ENCODE peak calls at places on chromosomes 12 and 14, in five cellular contexts. One of them, this sample, is unnamed.

GRCh38 chr14:57266060-57266459 is 2.6 kb downstream of the EXOC5 start:
- DNase-seq in mucosa of descending colon: no peak
- DNase-seq in neural progenitor cell: no peak
- DNase-seq in breast epithelium: no peak
- DNase-seq in body of pancreas: no peak
- DNase-seq in this sample: no peak

GRCh38 chr14:77043177-77043983 is 14.9 kb upstream of the IRF2BPL start:
- DNase-seq in mucosa of descending colon: peak
- DNase-seq in neural progenitor cell: no peak
- DNase-seq in breast epithelium: no peak
- DNase-seq in body of pancreas: no peak
- DNase-seq in this sample: no peak

GRCh38 chr12:2944401-2945047 is 14.7 kb upstream of the TEAD4 start:
- DNase-seq in mucosa of descending colon: peak
- DNase-seq in neural progenitor cell: peak
- DNase-seq in breast epithelium: no peak
- DNase-seq in body of pancreas: peak
- DNase-seq in this sample: peak

GRCh38 chr12:120709976-120710804 is at the start of gene UNC119B:
- DNase-seq in mucosa of descending colon: peak
- DNase-seq in neural progenitor cell: peak
- DNase-seq in breast epithelium: no peak
- DNase-seq in body of pancreas: peak
- DNase-seq in this sample: peak

GRCh38 chr12:95633671-95634465 is 82.6 kb upstream of the USP44 start:
- DNase-seq in mucosa of descending colon: no peak
- DNase-seq in neural progenitor cell: no peak
- DNase-seq in breast epithelium: no peak
- DNase-seq in body of pancreas: no peak
- DNase-seq in this sample: no peak

GRCh38 chr12:66132408-66132807 is 1.9 kb upstream of the LLPH start:
- DNase-seq in mucosa of descending colon: no peak
- DNase-seq in neural progenitor cell: no peak
- DNase-seq in breast epithelium: no peak
- DNase-seq in body of pancreas: no peak
- DNase-seq in this sample: no peak

GRCh38 chr14:98136019-98136418 is 1136.0 kb downstream of the BCL11B start:
- DNase-seq in mucosa of descending colon: no peak
- DNase-seq in neural progenitor cell: no peak
- DNase-seq in breast epithelium: no peak
- DNase-seq in body of pancreas: no peak
- DNase-seq in this sample: no peak

GRCh38 chr12:111202237-111202592 is 166.7 kb downstream of the PHETA1 start:
- DNase-seq in mucosa of descending colon: no peak
- DNase-seq in neural progenitor cell: no peak
- DNase-seq in breast epithelium: no peak
- DNase-seq in body of pancreas: no peak
- DNase-seq in this sample: no peak

GRCh38 chr12:132269266-132269968 is 60.0 kb downstream of the GALNT9 start:
- DNase-seq in mucosa of descending colon: no peak
- DNase-seq in neural progenitor cell: no peak
- DNase-seq in breast epithelium: no peak
- DNase-seq in body of pancreas: no peak
- DNase-seq in this sample: no peak

GRCh38 chr12:4991373-4991772 is 52.3 kb upstream of the KCNA5 start:
- DNase-seq in mucosa of descending colon: no peak
- DNase-seq in neural progenitor cell: no peak
- DNase-seq in breast epithelium: no peak
- DNase-seq in body of pancreas: no peak
- DNase-seq in this sample: no peak

GRCh38 chr12:90510948-90511347 is 444.0 kb downstream of the CCER1 start:
- DNase-seq in mucosa of descending colon: no peak
- DNase-seq in neural progenitor cell: no peak
- DNase-seq in breast epithelium: no peak
- DNase-seq in body of pancreas: no peak
- DNase-seq in this sample: no peak

GRCh38 chr12:96606134-96606533 is 116.8 kb downstream of the CFAP54 start:
- DNase-seq in mucosa of descending colon: no peak
- DNase-seq in neural progenitor cell: no peak
- DNase-seq in breast epithelium: no peak
- DNase-seq in body of pancreas: no peak
- DNase-seq in this sample: no peak

GRCh38 chr14:22871962-22872832 is 657 bp downstream of the LRP10 start:
- DNase-seq in mucosa of descending colon: peak
- DNase-seq in neural progenitor cell: peak
- DNase-seq in breast epithelium: peak
- DNase-seq in body of pancreas: peak
- DNase-seq in this sample: peak

GRCh38 chr12:71607494-71608330 is 55.9 kb downstream of the ZFC3H1 start:
- DNase-seq in mucosa of descending colon: no peak
- DNase-seq in neural progenitor cell: peak
- DNase-seq in breast epithelium: no peak
- DNase-seq in body of pancreas: no peak
- DNase-seq in this sample: no peak

GRCh38 chr12:26557326-26557725 is 275.7 kb downstream of the ITPR2 start:
- DNase-seq in mucosa of descending colon: no peak
- DNase-seq in neural progenitor cell: no peak
- DNase-seq in breast epithelium: no peak
- DNase-seq in body of pancreas: no peak
- DNase-seq in this sample: no peak

GRCh38 chr14:98945611-98946570 is 326.1 kb downstream of the BCL11B start:
- DNase-seq in mucosa of descending colon: no peak
- DNase-seq in neural progenitor cell: no peak
- DNase-seq in breast epithelium: no peak
- DNase-seq in body of pancreas: no peak
- DNase-seq in this sample: no peak

GRCh38 chr12:64894827-64895475 is 70.5 kb downstream of the TBC1D30 start:
- DNase-seq in mucosa of descending colon: no peak
- DNase-seq in neural progenitor cell: no peak
- DNase-seq in breast epithelium: no peak
- DNase-seq in body of pancreas: no peak
- DNase-seq in this sample: no peak

GRCh38 chr12:85076688-85077430 is 40.7 kb downstream of the LRRIQ1 start:
- DNase-seq in mucosa of descending colon: no peak
- DNase-seq in neural progenitor cell: peak
- DNase-seq in breast epithelium: no peak
- DNase-seq in body of pancreas: no peak
- DNase-seq in this sample: no peak

GRCh38 chr12:132163911-132164288 is 19.6 kb downstream of the NOC4L start:
- DNase-seq in mucosa of descending colon: peak
- DNase-seq in neural progenitor cell: no peak
- DNase-seq in breast epithelium: no peak
- DNase-seq in body of pancreas: no peak
- DNase-seq in this sample: no peak

GRCh38 chr12:64175254-64175945 is 46.7 kb downstream of the KICS2 start:
- DNase-seq in mucosa of descending colon: no peak
- DNase-seq in neural progenitor cell: peak
- DNase-seq in breast epithelium: no peak
- DNase-seq in body of pancreas: no peak
- DNase-seq in this sample: no peak

GRCh38 chr14:105384041-105384557 is 14.2 kb upstream of the TEX22 start:
- DNase-seq in mucosa of descending colon: no peak
- DNase-seq in neural progenitor cell: no peak
- DNase-seq in breast epithelium: no peak
- DNase-seq in body of pancreas: no peak
- DNase-seq in this sample: peak

GRCh38 chr12:38392584-38393144 is 76.1 kb downstream of the ALG10B start:
- DNase-seq in mucosa of descending colon: no peak
- DNase-seq in neural progenitor cell: no peak
- DNase-seq in breast epithelium: no peak
- DNase-seq in body of pancreas: no peak
- DNase-seq in this sample: no peak

GRCh38 chr12:57299514-57300016 is 48.6 kb upstream of the STAC3 start:
- DNase-seq in mucosa of descending colon: no peak
- DNase-seq in neural progenitor cell: no peak
- DNase-seq in breast epithelium: no peak
- DNase-seq in body of pancreas: no peak
- DNase-seq in this sample: no peak

GRCh38 chr12:110001596-110001995 is 2.4 kb downstream of the ANKRD13A start:
- DNase-seq in mucosa of descending colon: no peak
- DNase-seq in neural progenitor cell: no peak
- DNase-seq in breast epithelium: no peak
- DNase-seq in body of pancreas: no peak
- DNase-seq in this sample: no peak

GRCh38 chr12:70094467-70094866 is 148.8 kb upstream of the CNOT2 start:
- DNase-seq in mucosa of descending colon: no peak
- DNase-seq in neural progenitor cell: peak
- DNase-seq in breast epithelium: no peak
- DNase-seq in body of pancreas: no peak
- DNase-seq in this sample: no peak

GRCh38 chr12:49055978-49056754 is 4.4 kb downstream of the KMT2D start:
- DNase-seq in mucosa of descending colon: no peak
- DNase-seq in neural progenitor cell: peak
- DNase-seq in breast epithelium: no peak
- DNase-seq in body of pancreas: peak
- DNase-seq in this sample: no peak

GRCh38 chr12:54419088-54419887 is at the start of gene ITGA5:
- DNase-seq in mucosa of descending colon: peak
- DNase-seq in neural progenitor cell: peak
- DNase-seq in breast epithelium: peak
- DNase-seq in body of pancreas: peak
- DNase-seq in this sample: peak
- TF ChIP-seq CTCF in mucosa of descending colon: no peak
- TF ChIP-seq CTCF in neural progenitor cell: no peak
- TF ChIP-seq CTCF in breast epithelium: no peak
- TF ChIP-seq CTCF in body of pancreas: no peak
- TF ChIP-seq CTCF in this sample: no peak

GRCh38 chr14:40983604-40984003 is 623.1 kb upstream of the LRFN5 start:
- DNase-seq in mucosa of descending colon: no peak
- DNase-seq in neural progenitor cell: no peak
- DNase-seq in breast epithelium: no peak
- DNase-seq in body of pancreas: no peak
- DNase-seq in this sample: no peak
- TF ChIP-seq CTCF in mucosa of descending colon: no peak
- TF ChIP-seq CTCF in neural progenitor cell: no peak
- TF ChIP-seq CTCF in breast epithelium: no peak
- TF ChIP-seq CTCF in body of pancreas: no peak
- TF ChIP-seq CTCF in this sample: no peak

DNA sequence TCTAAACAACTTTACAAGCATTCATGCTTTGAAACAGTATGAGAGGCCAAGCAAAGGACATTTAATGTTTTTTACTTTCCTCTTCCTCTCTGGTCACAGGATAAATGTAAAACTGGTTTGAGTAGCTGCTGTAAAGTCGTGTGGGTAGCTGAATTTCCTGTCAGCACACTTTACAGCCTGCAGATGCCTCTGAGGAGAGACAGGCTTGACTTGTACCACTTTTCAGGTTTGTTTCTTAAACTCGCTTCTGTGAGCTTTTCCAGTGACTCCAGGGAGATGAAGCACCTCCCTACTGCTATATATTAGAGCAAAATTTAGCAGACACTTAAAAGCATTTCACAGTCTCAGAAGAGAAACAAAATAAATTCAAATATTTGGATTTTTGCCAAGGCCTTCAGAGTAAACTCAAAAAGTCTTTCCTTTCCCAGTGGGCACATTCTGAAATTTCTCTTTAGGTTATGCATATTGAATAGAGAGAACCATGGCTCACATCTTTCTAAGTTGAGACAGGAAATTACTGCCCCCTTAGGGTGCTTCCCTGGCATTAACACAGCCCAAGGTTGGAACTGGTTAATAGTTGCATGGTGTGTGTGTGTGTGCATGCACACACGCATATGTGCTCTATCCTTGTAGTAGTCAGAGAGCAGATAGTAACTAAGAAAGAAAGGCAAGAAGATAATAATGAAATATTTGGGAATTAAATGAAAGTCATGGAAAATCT is 557.3 kb upstream of the MIS18BP1 start:
- DNase-seq in mucosa of descending colon: no peak
- DNase-seq in neural progenitor cell: peak
- DNase-seq in breast epithelium: no peak
- DNase-seq in body of pancreas: no peak
- DNase-seq in this sample: no peak
- TF ChIP-seq CTCF in mucosa of descending colon: peak
- TF ChIP-seq CTCF in neural progenitor cell: peak
- TF ChIP-seq CTCF in breast epithelium: no peak
- TF ChIP-seq CTCF in body of pancreas: no peak
- TF ChIP-seq CTCF in this sample: no peak

DNA sequence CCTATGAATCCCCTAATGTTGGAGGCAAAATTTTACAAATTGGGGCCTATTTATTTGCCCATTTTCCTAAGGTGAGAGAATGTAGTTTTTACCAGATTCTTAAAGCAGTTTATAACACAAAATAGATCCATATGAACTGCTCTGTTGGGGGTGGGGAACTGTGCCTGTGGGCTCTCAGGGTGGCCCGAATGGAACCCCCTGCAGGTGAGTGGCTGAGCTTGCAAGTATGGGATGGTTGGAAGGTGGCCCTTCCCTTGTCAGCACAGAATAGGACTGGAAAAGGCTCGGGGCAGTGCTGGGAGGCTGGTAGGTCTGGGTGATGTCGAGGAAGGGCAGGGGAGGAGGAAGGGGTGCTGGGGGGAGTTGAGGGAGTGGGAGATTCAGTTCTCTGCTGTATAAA is 4.9 kb downstream of the VSX2 start:
- DNase-seq in mucosa of descending colon: no peak
- DNase-seq in neural progenitor cell: peak
- DNase-seq in breast epithelium: no peak
- DNase-seq in body of pancreas: no peak
- DNase-seq in this sample: no peak
- TF ChIP-seq CTCF in mucosa of descending colon: no peak
- TF ChIP-seq CTCF in neural progenitor cell: peak
- TF ChIP-seq CTCF in breast epithelium: no peak
- TF ChIP-seq CTCF in body of pancreas: no peak
- TF ChIP-seq CTCF in this sample: no peak